ENCODE peak calls at places on chromosome 3, in four cellular contexts. M, I, U and Z are unnamed samples.

GRCh38 chr3:128316456-128316855 is 150.2 kb downstream of the DNAJB8 start:
- DNase-seq in M (peak), U (no peak), I (no peak), Z (no peak)

GRCh38 chr3:141926929-141927328 is 50.5 kb downstream of the ATP1B3 start:
- DNase-seq in U (no peak), M (no peak), I (peak), Z (no peak)

GRCh38 chr3:55718074-55718473 is 231.0 kb upstream of the WNT5A start:
- DNase-seq in U (no peak), M (no peak), I (no peak), Z (no peak)

GRCh38 chr3:193851941-193852674 is 259.1 kb downstream of the OPA1 start:
- DNase-seq in M (no peak), U (peak), I (no peak), Z (no peak)

GRCh38 chr3:180177255-180177654 is 140.5 kb upstream of the PEX5L start:
- DNase-seq in M (no peak), I (no peak), U (no peak), Z (no peak)

GRCh38 chr3:129286081-129286480 is 7.4 kb downstream of the HMCES start:
- DNase-seq in M (no peak), U (no peak), I (no peak), Z (no peak)

GRCh38 chr3:126344380-126345041 is 12.7 kb downstream of the KLF15 start:
- DNase-seq in M (no peak), I (no peak), U (no peak), Z (peak)

GRCh38 chr3:121649645-121650044 is 11.1 kb downstream of the HCLS1 start:
- DNase-seq in I (no peak), M (no peak), U (peak), Z (no peak)

GRCh38 chr3:152193673-152194267 is 75.0 kb upstream of the MBNL1 start:
- DNase-seq in I (no peak), U (no peak), M (no peak), Z (no peak)

GRCh38 chr3:149489060-149489690 is 14.7 kb downstream of the TM4SF4 start:
- DNase-seq in M (no peak), I (no peak), U (peak), Z (no peak)

GRCh38 chr3:161132391-161132790 is 27.2 kb upstream of the B3GALNT1 start:
- DNase-seq in M (no peak), U (peak), I (no peak), Z (no peak)

GRCh38 chr3:45119824-45120614 is 26.2 kb downstream of the CDCP1 start:
- DNase-seq in M (no peak), U (peak), I (no peak), Z (no peak)

GRCh38 chr3:184600685-184601377 is 39.2 kb downstream of the EPHB3 start:
- DNase-seq in U (no peak), M (no peak), I (no peak), Z (no peak)

GRCh38 chr3:66083096-66083960 is 44.6 kb upstream of the MAGI1 start:
- DNase-seq in U (no peak), M (no peak), I (no peak), Z (no peak)

GRCh38 chr3:188938999-188939398 is 232.8 kb upstream of the TPRG1 start:
- DNase-seq in U (no peak), I (no peak), M (no peak), Z (no peak)

GRCh38 chr3:195442573-195443390 is at the start of gene ACAP2:
- DNase-seq in M (peak), U (peak), I (peak), Z (peak)

GRCh38 chr3:69200384-69201068 is 78.1 kb upstream of the LMOD3 start:
- DNase-seq in U (peak), M (peak), I (peak), Z (no peak)

GRCh38 chr3:18300916-18301315 is 124.2 kb downstream of the SATB1 start:
- DNase-seq in U (no peak), I (no peak), M (no peak), Z (no peak)

GRCh38 chr3:176491084-176491483 is 706.2 kb downstream of the TBL1XR1 start:
- DNase-seq in M (no peak), I (no peak), U (no peak), Z (no peak)

GRCh38 chr3:71022552-71023335 is 560.8 kb downstream of the FOXP1 start:
- DNase-seq in I (peak), M (no peak), U (peak), Z (no peak)
- H3K27ac ChIP-seq in I (no peak), M (no peak), U (no peak), Z (no peak)

GRCh38 chr3:186990282-186990681 is 60.0 kb downstream of the ST6GAL1 start:
- DNase-seq in I (no peak), M (no peak), U (peak), Z (no peak)
- H3K27ac ChIP-seq in I (no peak), M (peak), U (peak), Z (peak)

DNA sequence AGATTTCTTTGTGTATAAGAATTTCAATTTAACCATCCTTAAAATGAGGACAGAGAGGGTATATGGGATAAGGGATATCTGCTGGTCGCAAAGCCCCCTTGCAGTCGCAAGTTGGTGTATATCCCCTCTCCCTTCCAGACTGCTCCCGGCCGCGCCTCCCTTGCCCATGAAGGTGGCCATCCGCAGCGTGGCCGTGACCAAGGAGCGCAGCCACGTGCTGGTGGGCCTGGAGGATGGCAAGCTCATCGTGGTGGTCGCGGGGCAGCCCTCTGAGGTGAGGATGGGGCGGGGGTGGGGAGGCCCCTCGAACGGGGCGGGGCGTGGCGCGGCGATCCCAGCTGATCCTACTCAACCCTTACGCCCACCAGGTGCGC is 29.4 kb downstream of the NBEAL2 start:
- DNase-seq in I (no peak), U (no peak), M (no peak), Z (no peak)
- H3K27ac ChIP-seq in I (peak), U (no peak), M (peak), Z (peak)

GRCh38 chr3:57949344-57949743 is 58.9 kb upstream of the FLNB start:
- DNase-seq in I (no peak), U (no peak), M (no peak), Z (no peak)

GRCh38 chr3:57949779-57950618 is 58.2 kb upstream of the FLNB start:
- DNase-seq in M (peak), I (peak), U (peak), Z (no peak)

GRCh38 chr3:57946970-57947381 is 61.2 kb upstream of the FLNB start:
- DNase-seq in I (no peak), M (no peak), U (no peak), Z (no peak)

GRCh38 chr3:57948782-57949242 is 59.4 kb upstream of the FLNB start:
- DNase-seq in I (no peak), M (peak), U (no peak), Z (no peak)

GRCh38 chr3:57948080-57948671 is 60.0 kb upstream of the FLNB start:
- DNase-seq in I (no peak), U (no peak), M (no peak), Z (no peak)
- H3K27ac ChIP-seq in I (no peak), U (no peak), M (peak), Z (no peak)

DNA sequence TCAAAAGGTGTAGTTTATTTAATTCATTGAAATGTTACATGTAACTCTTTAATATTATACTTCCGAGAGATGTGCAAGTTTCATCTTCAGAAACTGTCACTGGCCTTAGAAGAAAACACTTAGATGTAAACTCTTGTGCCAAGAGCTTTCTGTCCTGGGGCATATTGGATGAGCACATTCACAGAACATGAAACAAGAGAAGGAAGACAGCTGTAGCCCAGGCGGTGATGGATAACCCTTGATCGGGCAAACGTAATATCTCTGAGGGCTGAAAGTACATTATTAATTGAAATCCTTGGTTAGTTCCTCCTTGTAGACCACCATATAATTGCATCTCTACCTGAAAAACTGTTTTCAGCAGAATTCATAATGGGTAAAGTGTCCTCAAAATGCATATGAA is 67.4 kb downstream of the MECOM start:
- DNase-seq in U (no peak), M (no peak), I (no peak), Z (no peak)
- H3K27ac ChIP-seq in U (no peak), M (no peak), I (no peak), Z (no peak)